ENCODE peak calls at places on chromosomes 12 and 14, in four cellular contexts. X is CD8-positive, alpha-beta T cell; F is caudate nucleus; G is stomach. U is an unnamed sample.

GRCh38 chr14:91873476-91874265 is 6.3 kb upstream of the TC2N start:
- DNase-seq in X (peak), F (no peak), G (peak), U (peak)

GRCh38 chr12:44558340-44559100 is 317.6 kb downstream of the NELL2 start:
- DNase-seq in X (no peak), F (no peak), G (no peak), U (no peak)

GRCh38 chr14:44961730-44962572 is at the start of the genes KLHL28 and TOGARAM1:
- DNase-seq in X (peak), F (peak), G (peak), U (peak)

GRCh38 chr12:24418157-24418556 is 468.7 kb upstream of the SOX5 start:
- DNase-seq in X (no peak), F (no peak), G (no peak), U (no peak)

GRCh38 chr14:67837011-67837624 is 17.5 kb downstream of the RAD51B start:
- DNase-seq in X (no peak), F (peak), G (peak), U (no peak)

GRCh38 chr14:61466249-61466904 is 145.0 kb downstream of the PRKCH start:
- DNase-seq in X (peak), F (no peak), G (no peak), U (no peak)

GRCh38 chr12:128316078-128316477 is 49.1 kb downstream of the TMEM132C start:
- DNase-seq in X (no peak), F (no peak), G (no peak), U (no peak)

GRCh38 chr14:47966411-47966810 is 291.0 kb upstream of the MDGA2 start:
- DNase-seq in X (no peak), F (no peak), G (no peak), U (no peak)

GRCh38 chr14:73712540-73713141 is 1.5 kb downstream of the PNMA1 start:
- DNase-seq in X (peak), F (no peak), G (no peak), U (no peak)

GRCh38 chr14:32472512-32473472 is 143.7 kb downstream of the AKAP6 start:
- DNase-seq in X (no peak), F (peak), G (no peak), U (no peak)

GRCh38 chr12:4562034-4562657 is at the start of gene DYRK4:
- DNase-seq in X (no peak), F (peak), G (peak), U (peak)

GRCh38 chr12:6165418-6165817 is 34.8 kb upstream of the CD9 start:
- DNase-seq in X (no peak), F (no peak), G (no peak), U (no peak)

GRCh38 chr12:67650528-67651379 is 2.2 kb downstream of the DYRK2 start:
- DNase-seq in X (no peak), F (no peak), G (no peak), U (peak)

GRCh38 chr14:24481622-24482324 is 26.3 kb downstream of the CMA1 start:
- DNase-seq in X (no peak), F (no peak), G (peak), U (peak)

GRCh38 chr12:65720136-65720535 is 104.1 kb upstream of the HMGA2 start:
- DNase-seq in X (no peak), F (no peak), G (no peak), U (no peak)

GRCh38 chr12:89286506-89286905 is 65.8 kb downstream of the DUSP6 start:
- DNase-seq in X (no peak), F (no peak), G (no peak), U (no peak)

GRCh38 chr12:57864811-57865751 is 18.6 kb upstream of the CTDSP2 start:
- DNase-seq in X (no peak), F (peak), G (peak), U (peak)

GRCh38 chr12:53709671-53710070 is 17.6 kb downstream of the CALCOCO1 start:
- DNase-seq in X (no peak), F (peak), G (no peak), U (no peak)

GRCh38 chr14:77099425-77100167 is 1.5 kb downstream of the CIPC start:
- DNase-seq in X (no peak), F (peak), G (no peak), U (no peak)

GRCh38 chr12:125192690-125193221 is 127.5 kb downstream of the AACS start:
- DNase-seq in X (no peak), F (no peak), G (no peak), U (no peak)

GRCh38 chr12:110102255-110102654 is 21.9 kb upstream of the IFT81 start:
- DNase-seq in X (no peak), F (peak), G (no peak), U (no peak)

GRCh38 chr12:8987163-8987562 is 2.2 kb upstream of the KLRG1 start:
- DNase-seq in X (no peak), F (no peak), G (no peak), U (no peak)

GRCh38 chr14:100645200-100645985 is 58.2 kb upstream of the BEGAIN start:
- DNase-seq in X (peak), F (peak), G (peak), U (peak)

GRCh38 chr12:114399664-114400211 is 6.2 kb downstream of the TBX5 start:
- DNase-seq in X (no peak), F (no peak), G (no peak), U (no peak)

GRCh38 chr12:117587646-117588287 is 226.3 kb upstream of the NOS1 start:
- DNase-seq in X (peak), F (peak), G (peak), U (peak)

GRCh38 chr12:57772429-57773322 is at the start of gene EEF1AKMT3:
- DNase-seq in X (no peak), F (peak), G (peak), U (peak)

GRCh38 chr12:114547636-114548035 is 136.3 kb downstream of the TBX3 start:
- DNase-seq in X (no peak), F (no peak), G (no peak), U (no peak)

GRCh38 chr14:26596722-26597030 is 1.2 kb downstream of the NOVA1 start:
- DNase-seq in X (no peak), F (peak), G (no peak), U (no peak)

GRCh38 chr14:92956961-92957360 is 34.0 kb downstream of the CHGA start:
- DNase-seq in X (no peak), F (no peak), G (no peak), U (no peak)

GRCh38 chr14:52711666-52712065 is 4.7 kb downstream of the PSMC6 start:
- DNase-seq in X (no peak), F (no peak), G (no peak), U (no peak)

GRCh38 chr12:51976376-51977160 is 25.1 kb downstream of the ACVR1B start:
- DNase-seq in X (no peak), F (no peak), G (no peak), U (no peak)

GRCh38 chr12:47988073-47989022 is 15.9 kb downstream of the COL2A1 start:
- DNase-seq in X (no peak), F (no peak), G (no peak), U (no peak)

GRCh38 chr12:51009038-51009437 is 17.1 kb downstream of the SLC11A2 start:
- DNase-seq in X (peak), F (peak), G (peak), U (no peak)

GRCh38 chr14:36515105-36515593 is 4.9 kb downstream of the NKX2-1 start:
- DNase-seq in X (no peak), F (no peak), G (no peak), U (no peak)

GRCh38 chr12:47247418-47247817 is 167.7 kb upstream of the AMIGO2 start:
- DNase-seq in X (no peak), F (peak), G (peak), U (peak)

GRCh38 chr12:117111386-117112267 is 12.4 kb upstream of the TESC start:
- DNase-seq in X (no peak), F (no peak), G (no peak), U (no peak)

GRCh38 chr12:93883436-93884154 is 206.4 kb downstream of the CRADD start:
- DNase-seq in X (no peak), F (no peak), G (no peak), U (no peak)

DNA sequence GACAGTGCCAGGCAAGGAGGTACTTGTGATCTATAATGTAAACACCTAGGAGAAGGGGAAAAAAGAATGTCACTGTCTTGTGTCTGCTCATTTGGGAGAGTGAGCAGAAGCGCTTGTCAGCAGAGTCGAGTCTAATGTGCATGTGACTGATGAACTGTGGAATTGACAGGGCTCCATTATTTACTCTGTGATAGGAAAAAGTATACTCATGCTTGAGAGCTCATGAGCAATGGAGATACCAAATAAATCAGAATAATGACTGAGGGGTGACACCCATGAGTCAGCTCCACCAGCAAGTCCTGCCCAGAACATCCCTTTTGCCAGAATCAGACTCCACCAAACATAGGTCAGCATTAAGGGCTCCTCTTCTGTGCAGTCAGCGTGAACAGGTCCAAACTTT is 29.3 kb upstream of the WSCD2 start:
- DNase-seq in X (no peak), F (no peak), G (no peak), U (no peak)
- H3K27ac ChIP-seq in X (no peak), F (no peak), G (no peak), U (no peak)

GRCh38 chr14:104752338-104752734 is 611 bp upstream of the SIVA1 start:
- DNase-seq in X (no peak), F (no peak), G (no peak), U (no peak)

GRCh38 chr14:104751539-104752337 is 1.2 kb upstream of the SIVA1 start:
- DNase-seq in X (no peak), F (no peak), G (no peak), U (no peak)

GRCh38 chr14:104754213-104754851 is 1.4 kb downstream of the SIVA1 start:
- DNase-seq in X (no peak), F (no peak), G (no peak), U (peak)

GRCh38 chr14:104752735-104753527 is at the start of gene SIVA1:
- DNase-seq in X (peak), F (peak), G (peak), U (peak)

GRCh38 chr14:104753528-104754212 is 723 bp downstream of the SIVA1 start:
- DNase-seq in X (no peak), F (no peak), G (no peak), U (no peak)
- H3K27ac ChIP-seq in X (peak), F (no peak), G (peak), U (peak)

GRCh38 chr12:64039285-64039871 is 182.7 kb downstream of the KICS2 start:
- DNase-seq in X (no peak), F (peak), G (peak), U (peak)
- H3K27ac ChIP-seq in X (no peak), F (no peak), G (peak), U (peak)

DNA sequence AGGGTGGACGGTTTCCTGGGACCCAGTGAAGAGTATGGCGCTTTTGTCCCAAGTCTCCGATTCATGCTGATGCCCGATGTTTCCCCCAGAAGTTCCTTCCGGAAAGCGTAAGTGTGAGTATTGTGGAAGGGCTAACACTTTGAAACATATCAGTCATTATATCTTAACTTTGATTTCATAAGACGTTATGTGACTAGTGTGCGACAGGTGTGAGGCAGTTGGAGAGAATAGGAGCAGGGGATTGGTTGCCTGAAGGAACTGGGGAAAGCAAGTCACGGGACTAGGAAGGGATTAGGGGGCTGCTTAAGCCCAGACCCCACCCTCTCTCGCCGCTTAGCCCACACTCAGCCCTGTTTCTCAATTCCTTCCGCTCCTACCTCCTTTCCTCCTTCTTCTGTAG is 154.9 kb downstream of the CHST11 start:
- DNase-seq in X (no peak), F (no peak), G (no peak), U (no peak)
- H3K27ac ChIP-seq in X (no peak), F (no peak), G (no peak), U (no peak)

DNA sequence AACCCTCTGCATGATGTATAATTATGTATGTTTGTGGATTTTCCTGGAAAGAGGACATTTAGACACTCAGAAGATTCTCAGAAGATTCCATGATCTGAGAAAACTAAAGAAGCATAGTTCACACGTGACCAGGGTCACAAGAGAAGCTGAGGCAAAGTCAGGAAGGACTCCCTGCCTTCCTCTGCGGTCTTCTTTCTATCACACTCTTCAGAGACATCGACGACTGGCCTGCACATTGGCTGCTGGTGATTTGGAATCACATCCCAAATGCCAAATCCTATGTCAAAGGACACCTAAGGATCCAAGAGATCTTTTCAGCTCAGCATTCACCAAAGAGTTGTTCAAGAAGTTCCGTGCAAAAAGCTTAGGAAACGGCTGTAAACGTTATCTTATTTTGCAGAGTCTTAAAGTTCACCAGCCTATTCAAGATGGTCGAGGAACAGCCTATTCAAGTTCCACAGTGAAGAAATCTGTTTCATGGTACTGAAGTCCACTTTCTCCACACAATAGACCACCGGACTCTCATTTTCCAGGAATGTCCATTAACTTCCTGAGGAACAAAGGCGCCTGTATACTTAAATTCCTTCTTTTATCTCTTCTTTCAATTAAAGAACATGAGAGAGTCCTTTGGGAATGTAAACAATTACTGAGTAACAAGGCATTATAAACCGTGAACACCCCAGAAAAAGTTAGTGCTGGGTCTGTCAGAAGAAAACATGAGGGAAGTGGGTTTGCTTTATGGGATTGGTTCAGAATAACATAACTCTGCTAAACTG is 42.1 kb downstream of the IGF1 start:
- DNase-seq in X (no peak), F (no peak), G (no peak), U (no peak)
- H3K27ac ChIP-seq in X (no peak), F (no peak), G (no peak), U (no peak)

GRCh38 chr14:102683399-102684275 is 91.2 kb downstream of the RCOR1 start:
- DNase-seq in X (no peak), F (no peak), G (peak), U (peak)
- H3K27ac ChIP-seq in X (no peak), F (no peak), G (peak), U (peak)

U was measured in pancreas.